ENCODE peak calls at places on chromosomes 13 and 19, in nine cellular contexts. A is iPS-NIHi11; Y is dermis microvascular lymphatic vessel endothelial cell; H is GM12878; W is NCI-H69; O is endothelial cell; F is iPS DF 19.7; M is hippocampal formation; Z is activated T-cell treated with anti-CD3 and anti-CD28 coated beads, Interleukin-2, amount 50 U/mL, for 1 hour. U is an unnamed sample.

GRCh38 chr19:13506550-13506878 is 235 bp upstream of the CACNA1A start:
- DNase-seq in H (no peak), M (no peak), Z (no peak), A (no peak), W (no peak), Y (no peak), F (no peak), O (no peak), U (no peak)

GRCh38 chr19:43594710-43595604 is 977 bp downstream of the IRGQ start:
- DNase-seq in O (peak; percentile 70), F (peak; percentile 47), M (no peak), A (peak; percentile 76), Y (peak; percentile 60), Z (peak; percentile 78), H (no peak), W (peak; percentile 89), U (no peak)

GRCh38 chr13:106602178-106602577 is 34.2 kb upstream of the ARGLU1 start:
- DNase-seq in W (peak; percentile 91), F (no peak), M (no peak), A (no peak), H (no peak), Y (no peak), Z (no peak), O (no peak), U (peak; percentile 74)

GRCh38 chr13:71056581-71056980 is 810.4 kb downstream of the DACH1 start:
- DNase-seq in Y (no peak), W (peak; percentile 86), M (no peak), A (peak; percentile 26), O (no peak), F (no peak), H (no peak), Z (no peak), U (no peak)

GRCh38 chr19:5498817-5499535 is 43.8 kb downstream of the ZNRF4 start:
- DNase-seq in O (no peak), Z (no peak), Y (no peak), W (peak; percentile 42), A (peak; percentile 86), H (no peak), M (peak; percentile 31), F (no peak), U (no peak)

GRCh38 chr13:97030705-97031452 is 36.6 kb upstream of the OXGR1 start:
- DNase-seq in Z (no peak), H (no peak), A (peak; percentile 25), W (peak; percentile 68), Y (peak; percentile 10), O (peak; percentile 15), F (no peak), M (no peak), U (peak; percentile 56)

GRCh38 chr19:28294395-28294794 is 918.6 kb downstream of the UQCRFS1 start:
- DNase-seq in H (no peak), Z (no peak), A (no peak), Y (peak; percentile 66), M (no peak), F (no peak), O (no peak), W (no peak), U (no peak)

GRCh38 chr19:1577929-1578618 is 9.9 kb upstream of the MEX3D start:
- DNase-seq in A (no peak), W (no peak), O (no peak), F (no peak), Y (no peak), M (no peak), Z (no peak), H (no peak), U (no peak)

GRCh38 chr13:102688306-102688973 is 6.4 kb downstream of the METTL21C start:
- DNase-seq in Z (no peak), H (no peak), A (no peak), Y (no peak), W (peak; percentile 18), O (no peak), F (peak; percentile 28), M (no peak), U (peak; percentile 48)

GRCh38 chr19:3360494-3361383 is 5.6 kb upstream of the NFIC start:
- DNase-seq in A (no peak), F (no peak), M (peak; percentile 73), O (no peak), W (peak; percentile 69), Z (peak; percentile 81), Y (no peak), H (no peak), U (no peak)

GRCh38 chr13:23960566-23961156 is 63.4 kb upstream of the C1QTNF9B start:
- DNase-seq in H (no peak), O (peak; percentile 40), W (peak; percentile 53), Y (peak; percentile 17), A (no peak), Z (no peak), M (no peak), F (no peak), U (no peak)

GRCh38 chr13:33676700-33677048 is 141.3 kb upstream of the RFC3 start:
- DNase-seq in Y (peak; percentile 67), Z (no peak), H (no peak), O (no peak), M (peak; percentile 7), F (no peak), W (peak; percentile 87), A (peak; percentile 68), U (peak; percentile 83)

GRCh38 chr13:101512650-101513049 is 60.2 kb downstream of the ITGBL1 start:
- DNase-seq in A (no peak), H (no peak), M (no peak), W (no peak), O (no peak), F (no peak), Y (no peak), Z (no peak), U (no peak)

GRCh38 chr13:45847554-45848224 is 3.9 kb downstream of the SIAH3 start:
- DNase-seq in Y (no peak), A (peak; percentile 46), O (no peak), W (peak; percentile 23), F (no peak), Z (peak; percentile 29), M (no peak), H (no peak), U (no peak)

GRCh38 chr13:79187917-79188699 is 217.9 kb downstream of the RBM26 start:
- DNase-seq in M (no peak), A (no peak), H (no peak), Y (no peak), O (no peak), Z (no peak), F (no peak), W (no peak), U (no peak)

GRCh38 chr19:56712609-56713008 is 41.1 kb upstream of the ZNF835 start:
- DNase-seq in A (no peak), M (peak; percentile 52), F (no peak), W (peak; percentile 35), H (no peak), Z (no peak), Y (no peak), O (no peak), U (no peak)

U was measured in SJCRH30.